ENCODE peak calls at places on chromosomes 3 and 15, in six cellular contexts. C is H9; I is glomerular endothelial cell; X is activated CD8-positive, alpha-beta memory T cell treated with anti-CD3 and anti-CD28 coated beads for 48 hours; B is osteocyte; Y is activated CD4-positive, alpha-beta T cell treated with anti-CD3 and anti-CD28 coated beads, Interleukin-2, amount 10 ng/mL, durations not matched to agents 7 days and 5 days. N is an unnamed sample.

GRCh38 chr3:194058189-194058571 is 77.8 kb upstream of the HES1 start:
- DNase-seq in C (peak; percentile 91), I (no peak), X (no peak), B (no peak), Y (peak; percentile 22), N (no peak)

GRCh38 chr15:28783873-28784272 is 64.6 kb downstream of the GOLGA6L7 start:
- DNase-seq in C (no peak), I (no peak), X (no peak), B (no peak), Y (no peak), N (no peak)

GRCh38 chr3:183254816-183255730 is 2.0 kb downstream of the B3GNT5 start:
- DNase-seq in C (no peak), I (no peak), X (no peak), B (no peak), Y (no peak), N (no peak)

GRCh38 chr3:99656606-99657005 is 18.2 kb downstream of the COL8A1 start:
- DNase-seq in C (no peak), I (no peak), X (no peak), B (no peak), Y (no peak), N (no peak)

GRCh38 chr3:187955076-187955952 is 198.6 kb upstream of the LPP start:
- DNase-seq in C (no peak), I (no peak), X (no peak), B (no peak), Y (no peak), N (peak; percentile 65)

GRCh38 chr15:85992224-85992623 is 87.4 kb upstream of the AGBL1 start:
- DNase-seq in C (no peak), I (no peak), X (no peak), B (no peak), Y (no peak), N (no peak)

GRCh38 chr3:169110633-169111032 is 552.9 kb downstream of the MECOM start:
- DNase-seq in C (no peak), I (no peak), X (no peak), B (no peak), Y (no peak), N (no peak)

GRCh38 chr3:88235102-88235501 is 85.3 kb downstream of the C3orf38 start:
- DNase-seq in C (no peak), I (no peak), X (no peak), B (no peak), Y (no peak), N (no peak)

GRCh38 chr3:157913751-157914150 is 192.5 kb downstream of the SHOX2 start:
- DNase-seq in C (no peak), I (no peak), X (no peak), B (no peak), Y (no peak), N (peak; percentile 79)

GRCh38 chr3:179015551-179016020 is 56.0 kb downstream of the ZMAT3 start:
- DNase-seq in C (no peak), I (peak; percentile 87), X (no peak), B (no peak), Y (peak; percentile 87), N (peak; percentile 48)

GRCh38 chr3:73070675-73071575 is 9.5 kb downstream of the EBLN2 start:
- DNase-seq in C (no peak), I (no peak), X (no peak), B (no peak), Y (no peak), N (peak; percentile 52)

GRCh38 chr3:8768364-8769087 is 887 bp downstream of the OXTR start:
- DNase-seq in C (peak; percentile 33), I (no peak), X (no peak), B (peak; percentile 72), Y (no peak), N (no peak)

GRCh38 chr3:138396752-138397410 is 37.5 kb upstream of the ESYT3 start:
- DNase-seq in C (no peak), I (no peak), X (no peak), B (no peak), Y (no peak), N (no peak)

GRCh38 chr3:15476378-15476777 is 45.1 kb downstream of the COLQ start:
- DNase-seq in C (no peak), I (no peak), X (no peak), B (no peak), Y (no peak), N (no peak)

GRCh38 chr3:186869253-186870235 is 27.0 kb downstream of the ADIPOQ start:
- DNase-seq in C (no peak), I (no peak), X (no peak), B (no peak), Y (no peak), N (no peak)

GRCh38 chr3:118909751-118910150 is 124.9 kb downstream of the IGSF11 start:
- DNase-seq in C (no peak), I (no peak), X (no peak), B (no peak), Y (no peak), N (no peak)

GRCh38 chr15:90677807-90678790 is 39.0 kb upstream of the BLM start:
- DNase-seq in C (no peak), I (no peak), X (no peak), B (no peak), Y (peak; percentile 62), N (no peak)

GRCh38 chr3:113721638-113722037 is 24.4 kb downstream of the NAA50 start:
- DNase-seq in C (no peak), I (no peak), X (no peak), B (no peak), Y (no peak), N (no peak)

GRCh38 chr3:48891606-48892005 is 7.1 kb downstream of the SLC25A20 start:
- DNase-seq in C (no peak), I (no peak), X (no peak), B (no peak), Y (no peak), N (no peak)

GRCh38 chr15:40881351-40881750 is 7.3 kb upstream of the RHOV start:
- DNase-seq in C (no peak), I (no peak), X (no peak), B (no peak), Y (no peak), N (no peak)

GRCh38 chr3:127542441-127542952 is 48.0 kb downstream of the TPRA1 start:
- DNase-seq in C (no peak), I (no peak), X (no peak), B (no peak), Y (no peak), N (no peak)

GRCh38 chr15:42363942-42364341 is 4.6 kb downstream of the CAPN3 start:
- DNase-seq in C (no peak), I (no peak), X (no peak), B (no peak), Y (no peak), N (no peak)

GRCh38 chr15:58241872-58242271 is 103.7 kb downstream of the AQP9 start:
- DNase-seq in C (no peak), I (no peak), X (no peak), B (no peak), Y (no peak), N (no peak)

GRCh38 chr3:29441020-29441324 is 160.1 kb downstream of the RBMS3 start:
- DNase-seq in C (no peak), I (no peak), X (no peak), B (no peak), Y (no peak), N (no peak)

GRCh38 chr3:53114011-53114400 is 16.2 kb downstream of the RFT1 start:
- DNase-seq in C (peak; percentile 81), I (peak; percentile 52), X (peak; percentile 52), B (peak; percentile 91), Y (peak; percentile 89), N (peak; percentile 40)

GRCh38 chr3:73669268-73669667 is 44.5 kb upstream of the PDZRN3 start:
- DNase-seq in C (no peak), I (no peak), X (no peak), B (no peak), Y (no peak), N (no peak)

GRCh38 chr15:39077998-39078397 is 502.9 kb upstream of the THBS1 start:
- DNase-seq in C (no peak), I (no peak), X (no peak), B (no peak), Y (no peak), N (no peak)

GRCh38 chr15:84725001-84725491 is 9.1 kb upstream of the SEC11A start:
- DNase-seq in C (no peak), I (no peak), X (no peak), B (no peak), Y (peak; percentile 58), N (no peak)

GRCh38 chr15:58361291-58361759 is 70.5 kb upstream of the LIPC start:
- DNase-seq in C (no peak), I (no peak), X (no peak), B (no peak), Y (no peak), N (peak; percentile 92)

GRCh38 chr15:78243076-78243475 is 8.7 kb upstream of the ACSBG1 start:
- DNase-seq in C (no peak), I (no peak), X (no peak), B (no peak), Y (no peak), N (no peak)

GRCh38 chr15:40398413-40398873 is 7.2 kb upstream of the IVD start:
- DNase-seq in C (no peak), I (no peak), X (no peak), B (no peak), Y (peak; percentile 47), N (no peak)

GRCh38 chr3:104316118-104316517 is 1050.6 kb upstream of the ALCAM start:
- DNase-seq in C (no peak), I (no peak), X (no peak), B (no peak), Y (no peak), N (no peak)

GRCh38 chr15:79161837-79162508 is 71.4 kb upstream of the RASGRF1 start:
- DNase-seq in C (no peak), I (no peak), X (no peak), B (peak; percentile 57), Y (no peak), N (no peak)

GRCh38 chr3:3629911-3630310 is 169.3 kb upstream of the LRRN1 start:
- DNase-seq in C (no peak), I (no peak), X (no peak), B (no peak), Y (no peak), N (no peak)

GRCh38 chr3:39290255-39290654 is 10.4 kb upstream of the CX3CR1 start:
- DNase-seq in C (no peak), I (no peak), X (no peak), B (no peak), Y (no peak), N (no peak)